ENCODE peak calls at places on chromosomes 5 and 9, in five cellular contexts. M is tibial nerve, S is uterus, Z is IMR-90, L is body of pancreas. H is an unnamed sample.

GRCh38 chr5:59864718-59865117 is 28.8 kb downstream of the PDE4D start:
- DNase-seq in S (no peak), M (no peak), Z (no peak), L (no peak), H (no peak)

GRCh38 chr9:81690251-81690851 is 1.0 kb upstream of the TLE1 start:
- DNase-seq in L (peak), Z (peak), M (no peak), S (peak), H (peak)

GRCh38 chr5:137365126-137365865 is 133.8 kb downstream of the SPOCK1 start:
- DNase-seq in M (no peak), S (no peak), Z (no peak), L (no peak), H (no peak)

GRCh38 chr9:109499631-109500120 is 1.6 kb upstream of the PTPN3 start:
- DNase-seq in L (peak), Z (no peak), S (no peak), M (no peak), H (peak)

GRCh38 chr5:176491901-176492300 is 43.7 kb downstream of the FAF2 start:
- DNase-seq in L (no peak), S (no peak), Z (no peak), M (no peak), H (no peak)

GRCh38 chr9:37218800-37219425 is 98.5 kb downstream of the ZCCHC7 start:
- DNase-seq in S (no peak), M (no peak), Z (no peak), L (no peak), H (no peak)

GRCh38 chr5:32504923-32505596 is 60.5 kb upstream of the ZFR start:
- DNase-seq in S (peak), L (no peak), M (peak), Z (peak), H (peak)

GRCh38 chr9:89746385-89747116 is 141.7 kb downstream of the GADD45G start:
- DNase-seq in L (peak), Z (no peak), S (no peak), M (no peak), H (peak)

GRCh38 chr5:179232091-179232490 is 113.2 kb downstream of the ADAMTS2 start:
- DNase-seq in M (no peak), S (no peak), L (no peak), Z (no peak), H (peak)

GRCh38 chr5:140181002-140181483 is 6.1 kb downstream of the CYSTM1 start:
- DNase-seq in L (no peak), S (no peak), M (no peak), Z (no peak), H (no peak)

GRCh38 chr5:64163746-64164145 is 1.9 kb upstream of the RNF180 start:
- DNase-seq in S (no peak), Z (no peak), M (no peak), L (no peak), H (no peak)

GRCh38 chr9:68690088-68690487 is 15.0 kb upstream of the PIP5K1B start:
- DNase-seq in Z (no peak), M (no peak), S (peak), L (peak), H (no peak)

GRCh38 chr5:4387295-4387694 is 752.8 kb upstream of the ADAMTS16 start:
- DNase-seq in L (no peak), M (no peak), S (no peak), Z (no peak), H (no peak)

GRCh38 chr9:72790934-72791333 is 161.9 kb downstream of the ALDH1A1 start:
- DNase-seq in L (no peak), M (no peak), Z (no peak), S (no peak), H (no peak)

GRCh38 chr5:179668404-179668803 is 12.4 kb downstream of the CBY3 start:
- DNase-seq in S (no peak), Z (peak), M (no peak), L (peak), H (no peak)

GRCh38 chr5:72855821-72856220 is 39.4 kb downstream of the TNPO1 start:
- DNase-seq in S (no peak), Z (no peak), L (no peak), M (no peak), H (no peak)

GRCh38 chr5:52870448-52870847 is 82.7 kb downstream of the ITGA1 start:
- DNase-seq in Z (no peak), L (no peak), S (no peak), M (no peak), H (peak)

GRCh38 chr5:135598691-135599395 is 20.1 kb upstream of the CXCL14 start:
- DNase-seq in Z (no peak), M (no peak), L (no peak), S (no peak), H (no peak)

GRCh38 chr5:77882670-77883257 is 106.6 kb upstream of the TBCA start:
- DNase-seq in L (no peak), Z (peak), S (no peak), M (no peak), H (no peak)

GRCh38 chr5:150481972-150482406 is 25.9 kb upstream of the NDST1 start:
- DNase-seq in M (no peak), Z (no peak), S (no peak), L (no peak), H (no peak)

GRCh38 chr5:38465702-38466443 is 90.6 kb downstream of the LIFR start:
- DNase-seq in L (no peak), M (no peak), Z (no peak), S (no peak), H (no peak)

GRCh38 chr5:83570916-83571315 is 99.4 kb downstream of the VCAN start:
- DNase-seq in L (no peak), S (no peak), Z (peak), M (no peak), H (no peak)

GRCh38 chr5:38468978-38469706 is 87.3 kb downstream of the LIFR start:
- DNase-seq in M (peak), L (no peak), Z (no peak), S (peak), H (peak)

GRCh38 chr5:9140711-9141110 is 405.2 kb downstream of the SEMA5A start:
- DNase-seq in M (no peak), Z (no peak), L (no peak), S (no peak), H (no peak)

GRCh38 chr5:143016777-143017374 is 246.7 kb downstream of the ARHGAP26 start:
- DNase-seq in S (peak), L (no peak), Z (peak), M (no peak), H (no peak)

GRCh38 chr5:95284512-95285405 is at the start of gene MCTP1:
- DNase-seq in S (no peak), Z (no peak), L (peak), M (no peak), H (no peak)

GRCh38 chr5:133709074-133709676 is 96.8 kb upstream of the FSTL4 start:
- DNase-seq in L (no peak), M (no peak), Z (no peak), S (no peak), H (no peak)

GRCh38 chr5:72443883-72444282 is 63.3 kb downstream of the ZNF366 start:
- DNase-seq in M (no peak), Z (no peak), L (no peak), S (no peak), H (no peak)

GRCh38 chr5:66717455-66718373 is 121.5 kb downstream of the MAST4 start:
- DNase-seq in M (no peak), S (no peak), L (no peak), Z (no peak), H (peak)

GRCh38 chr5:10691826-10692785 is 68.9 kb downstream of the DAP start:
- DNase-seq in M (no peak), S (no peak), Z (peak), L (no peak), H (no peak)

GRCh38 chr9:110128664-110129329 is 79.2 kb downstream of the C9orf152 start:
- DNase-seq in S (no peak), M (no peak), L (no peak), Z (no peak), H (no peak)

GRCh38 chr9:108186996-108187395 is 668.8 kb downstream of the ACTL7B start:
- DNase-seq in L (no peak), S (no peak), Z (peak), M (no peak), H (peak)

GRCh38 chr5:138139776-138140080 is 500 bp upstream of the NME5 start:
- DNase-seq in Z (no peak), L (no peak), M (no peak), S (no peak), H (no peak)

GRCh38 chr5:177552839-177553455 is 1.4 kb downstream of the FAM193B start:
- DNase-seq in Z (no peak), L (no peak), S (no peak), M (no peak), H (no peak)

GRCh38 chr9:130290353-130291181 is 25.0 kb downstream of the HMCN2 start:
- DNase-seq in L (no peak), Z (no peak), M (no peak), S (peak), H (peak)

GRCh38 chr5:106307265-106307664 is 1363.5 kb downstream of the EFNA5 start:
- DNase-seq in L (no peak), S (no peak), Z (no peak), M (no peak), H (no peak)

GRCh38 chr5:151700816-151701215 is 14.1 kb upstream of the SPARC start:
- DNase-seq in L (no peak), M (no peak), Z (no peak), S (no peak), H (no peak)
- TF ChIP-seq POLR2A in L (no peak), M (no peak), Z (no peak), S (no peak), H (no peak)

DNA sequence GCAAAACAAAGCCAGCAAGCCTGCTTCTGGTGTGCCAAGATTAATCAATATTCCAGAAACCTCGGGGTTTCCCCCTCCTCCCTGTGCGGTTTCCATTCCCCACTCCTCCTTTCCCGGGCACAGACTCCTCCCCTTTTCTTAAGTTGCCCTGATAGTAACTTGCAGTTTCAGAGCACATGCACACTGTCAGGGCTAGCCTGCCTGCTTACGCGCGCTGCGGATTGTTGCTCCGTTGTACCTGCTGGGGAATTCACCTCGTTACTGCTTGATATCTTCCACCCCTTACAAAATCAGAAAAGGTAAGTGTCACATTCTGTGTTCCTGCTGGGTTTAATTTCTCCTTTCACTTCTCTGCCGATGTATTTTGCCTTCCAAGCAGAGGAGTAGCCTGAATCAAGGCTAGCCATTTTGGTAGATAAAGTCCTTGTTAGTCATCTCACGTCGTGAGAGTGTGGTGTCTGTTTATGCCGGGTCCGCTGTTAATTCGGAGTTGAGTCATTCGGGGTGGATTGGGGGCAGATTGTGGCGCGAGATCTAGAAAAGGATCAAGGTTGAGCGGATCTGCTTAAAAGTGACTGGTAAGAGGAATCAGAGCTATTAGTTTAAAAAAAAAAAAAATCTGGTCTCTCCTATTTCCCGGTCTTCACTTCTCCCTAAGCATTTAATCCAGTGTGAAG is at the start of gene SLC1A3:
- DNase-seq in S (no peak), Z (peak), M (peak), L (peak), H (peak)
- TF ChIP-seq POLR2A in S (peak), Z (no peak), M (no peak), L (peak), H (peak)

DNA sequence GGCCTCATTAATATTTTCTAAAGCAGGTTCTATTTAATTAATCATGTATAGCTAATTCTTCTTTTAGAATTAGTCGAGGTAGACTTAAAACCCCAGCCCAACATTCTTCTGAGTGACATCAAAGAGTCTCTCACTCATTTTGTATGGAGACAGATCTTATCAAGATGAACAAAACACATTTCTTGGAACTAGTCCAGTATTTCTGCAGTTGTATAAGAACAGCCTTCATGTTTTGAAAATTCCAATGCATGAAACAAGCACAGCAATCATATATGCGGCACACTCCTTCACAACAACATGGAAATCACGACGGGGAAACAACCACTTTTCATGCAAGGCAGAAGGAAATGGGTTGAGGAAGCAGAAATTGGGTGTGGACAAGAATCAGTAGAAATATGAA is 113.9 kb downstream of the PLK2 start:
- DNase-seq in S (no peak), L (no peak), Z (no peak), M (no peak), H (no peak)
- TF ChIP-seq POLR2A in S (no peak), L (no peak), Z (no peak), M (no peak), H (no peak)

GRCh38 chr5:69234457-69235268 is at the start of gene CDK7:
- DNase-seq in M (peak), L (peak), Z (peak), S (peak), H (peak)
- TF ChIP-seq POLR2A in M (no peak), L (peak), Z (peak), S (peak), H (no peak)

GRCh38 chr9:137551656-137552534 is at the start of gene MRPL41:
- DNase-seq in S (peak), L (peak), Z (peak), M (peak), H (peak)
- TF ChIP-seq POLR2A in S (peak), L (peak), Z (peak), M (peak), H (peak)

GRCh38 chr9:35726876-35727438 is 5.0 kb downstream of the TLN1 start:
- DNase-seq in L (no peak), M (no peak), Z (peak), S (peak), H (peak)
- TF ChIP-seq POLR2A in L (no peak), M (no peak), Z (no peak), S (no peak), H (no peak)

GRCh38 chr9:93132287-93132927 is 1.6 kb downstream of the NINJ1 start:
- DNase-seq in S (peak), M (peak), L (peak), Z (no peak), H (peak)

GRCh38 chr9:93134740-93135444 is 841 bp upstream of the NINJ1 start:
- DNase-seq in S (peak), Z (peak), L (no peak), M (no peak), H (no peak)

GRCh38 chr9:93133641-93134017 is 422 bp downstream of the NINJ1 start:
- DNase-seq in S (peak), L (peak), M (peak), Z (peak), H (peak)

GRCh38 chr9:93132946-93133640 is 958 bp downstream of the NINJ1 start:
- DNase-seq in L (peak), Z (no peak), S (peak), M (no peak), H (peak)

GRCh38 chr9:93134018-93134739 is at the start of gene NINJ1:
- DNase-seq in M (peak), S (peak), Z (peak), L (peak), H (peak)
- TF ChIP-seq POLR2A in M (peak), S (peak), Z (peak), L (peak), H (peak)

GRCh38 chr5:97183100-97183929 is at the start of gene RIOK2:
- DNase-seq in Z (peak), L (peak), M (peak), S (peak), H (peak)
- TF ChIP-seq POLR2A in Z (peak), L (peak), M (peak), S (no peak), H (peak)

DNA sequence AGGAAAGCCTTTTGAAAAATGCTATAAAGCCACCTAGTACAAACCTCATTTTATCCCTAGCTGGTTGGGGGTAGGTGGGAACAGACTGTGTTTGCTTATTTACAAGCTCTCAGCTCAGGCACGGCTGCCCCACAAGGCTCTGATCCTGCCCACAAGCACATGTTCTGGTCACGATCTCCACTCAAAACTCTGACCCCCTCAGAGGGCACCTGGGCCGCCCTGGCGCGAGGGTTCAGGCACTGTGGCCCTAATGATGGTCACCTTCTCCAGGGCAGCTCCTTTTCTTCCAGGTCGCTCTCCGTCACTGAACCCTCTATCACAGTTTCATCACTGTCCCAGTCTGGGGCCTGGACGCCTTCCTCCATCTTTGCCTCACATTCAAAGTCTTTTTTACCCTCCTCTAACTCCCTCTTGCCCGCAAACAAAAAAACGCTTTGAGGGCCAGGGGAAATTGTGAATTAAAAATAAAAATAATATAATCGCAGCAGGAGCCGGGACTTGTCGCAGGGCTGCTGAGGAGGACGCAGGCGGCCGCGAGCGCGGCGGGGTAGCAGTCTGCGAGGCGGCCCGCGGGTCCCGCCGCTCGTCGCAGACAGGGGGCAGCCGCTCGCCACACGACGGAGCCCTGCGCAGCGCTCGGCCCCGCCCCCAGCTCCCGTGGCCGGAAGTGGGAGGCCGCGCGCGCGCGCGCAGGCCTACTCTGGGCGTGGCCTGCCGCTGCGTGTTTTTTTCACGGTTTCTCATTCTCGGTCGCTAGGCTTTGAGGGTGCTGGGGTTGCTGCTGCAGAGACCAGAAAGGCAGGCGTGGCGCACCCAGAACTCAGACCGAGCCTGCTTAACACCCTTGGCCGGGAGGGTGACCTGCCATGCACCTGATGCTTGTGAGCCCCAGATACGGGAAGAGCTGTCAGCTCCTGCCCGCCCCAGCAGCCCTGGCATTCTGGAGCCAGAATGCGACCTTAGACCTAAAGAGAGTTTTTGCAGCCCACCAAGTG is at the start of gene ANKRD31:
- DNase-seq in L (peak), Z (peak), M (peak), S (peak), H (peak)
- TF ChIP-seq POLR2A in L (peak), Z (peak), M (peak), S (peak), H (no peak)